ENCODE peak calls at places on chromosomes 12 and 14, in four cellular contexts. T is K562, X is GM12878, N is HepG2. Y is an unnamed sample.
A peak's percentile ranks its signal among the peaks of the same experiment; 100 is the strongest.

GRCh38 chr12:132023658-132024057 is 73.9 kb downstream of the EP400 start:
- DNase-seq in X (no peak), N (no peak), T (no peak), Y (no peak)

GRCh38 chr12:32863128-32863527 is 33.4 kb downstream of the PKP2 start:
- DNase-seq in N (no peak), X (no peak), T (no peak), Y (no peak)

GRCh38 chr14:54450535-54450934 is 9.4 kb upstream of the CNIH1 start:
- DNase-seq in T (peak; percentile 5), N (no peak), X (peak; percentile 42), Y (no peak)

GRCh38 chr14:69855180-69855817 is 23.9 kb upstream of the SMOC1 start:
- DNase-seq in T (no peak), X (no peak), N (no peak), Y (no peak)

GRCh38 chr14:99006271-99006670 is 265.7 kb downstream of the BCL11B start:
- DNase-seq in X (no peak), T (no peak), N (no peak), Y (no peak)

GRCh38 chr14:104604461-104605449 is at the start of gene TMEM179:
- DNase-seq in X (no peak), T (peak; percentile 55), N (peak; percentile 7), Y (peak; percentile 89)

GRCh38 chr12:124510301-124510970 is 57.0 kb downstream of the NCOR2 start:
- DNase-seq in T (peak; percentile 29), N (peak; percentile 42), X (no peak), Y (no peak)

GRCh38 chr14:23829736-23830474 is 123.7 kb upstream of the DHRS4 start:
- DNase-seq in T (peak; percentile 1), X (no peak), N (peak; percentile 81), Y (peak; percentile 21)

GRCh38 chr14:31582286-31582691 is 21.1 kb downstream of the NUBPL start:
- DNase-seq in X (no peak), T (no peak), N (no peak), Y (no peak)

GRCh38 chr12:57237952-57238853 is 8.7 kb downstream of the SHMT2 start:
- DNase-seq in N (no peak), X (no peak), T (peak; percentile 74), Y (no peak)

GRCh38 chr12:108832730-108833354 is 24.5 kb downstream of the SSH1 start:
- DNase-seq in T (no peak), N (no peak), X (no peak), Y (no peak)

GRCh38 chr14:101797785-101798342 is 36.4 kb downstream of the PPP2R5C start:
- DNase-seq in X (no peak), N (no peak), T (no peak), Y (no peak)
- TF ChIP-seq FOXK2 in X (no peak), N (no peak), T (no peak), Y (no peak)

GRCh38 chr14:45254771-45255170 is 1.8 kb upstream of the MIS18BP1 start:
- DNase-seq in T (no peak), X (no peak), N (no peak), Y (no peak)

GRCh38 chr14:45261209-45261608 is 8.2 kb upstream of the MIS18BP1 start:
- DNase-seq in T (no peak), X (no peak), N (no peak), Y (no peak)

GRCh38 chr14:45258805-45259204 is 5.8 kb upstream of the MIS18BP1 start:
- DNase-seq in T (no peak), N (no peak), X (no peak), Y (no peak)

GRCh38 chr14:45253754-45254300 is 825 bp upstream of the MIS18BP1 start:
- DNase-seq in N (no peak), X (no peak), T (no peak), Y (no peak)

DNA sequence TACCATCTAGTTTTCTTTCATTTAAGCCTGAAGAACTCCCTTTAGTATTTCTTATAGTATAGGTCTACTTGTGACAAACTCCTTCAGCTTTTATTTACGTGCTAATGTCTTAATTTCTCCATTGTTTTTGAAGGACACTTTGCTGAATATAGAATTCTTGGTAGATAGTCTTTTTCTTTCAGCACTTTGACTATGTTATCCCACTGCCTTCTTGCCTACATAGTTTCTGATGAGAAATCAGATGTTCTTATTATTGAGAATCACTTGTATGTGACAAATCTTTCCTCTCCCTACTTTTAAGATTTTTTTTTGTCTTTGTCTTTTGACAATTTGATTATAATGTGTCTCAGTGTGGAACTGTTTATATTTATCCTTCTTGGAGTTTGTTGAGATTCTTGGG is 5.1 kb upstream of the MIS18BP1 start:
- DNase-seq in X (no peak), N (no peak), T (no peak), Y (no peak)
- TF ChIP-seq TARDBP in X (no peak), N (no peak), T (no peak), Y (no peak)

GRCh38 chr12:89540586-89540985 is 14.7 kb upstream of the POC1B start:
- DNase-seq in N (no peak), X (no peak), T (peak; percentile 85), Y (no peak)

GRCh38 chr12:89547116-89547515 is 21.3 kb upstream of the POC1B start:
- DNase-seq in T (no peak), X (no peak), N (no peak), Y (no peak)

GRCh38 chr12:89542912-89543592 is 17.2 kb upstream of the POC1B start:
- DNase-seq in T (peak; percentile 89), N (peak; percentile 73), X (peak; percentile 38), Y (peak; percentile 77)

GRCh38 chr12:89544027-89544426 is 18.2 kb upstream of the POC1B start:
- DNase-seq in X (no peak), T (peak; percentile 38), N (no peak), Y (no peak)

DNA sequence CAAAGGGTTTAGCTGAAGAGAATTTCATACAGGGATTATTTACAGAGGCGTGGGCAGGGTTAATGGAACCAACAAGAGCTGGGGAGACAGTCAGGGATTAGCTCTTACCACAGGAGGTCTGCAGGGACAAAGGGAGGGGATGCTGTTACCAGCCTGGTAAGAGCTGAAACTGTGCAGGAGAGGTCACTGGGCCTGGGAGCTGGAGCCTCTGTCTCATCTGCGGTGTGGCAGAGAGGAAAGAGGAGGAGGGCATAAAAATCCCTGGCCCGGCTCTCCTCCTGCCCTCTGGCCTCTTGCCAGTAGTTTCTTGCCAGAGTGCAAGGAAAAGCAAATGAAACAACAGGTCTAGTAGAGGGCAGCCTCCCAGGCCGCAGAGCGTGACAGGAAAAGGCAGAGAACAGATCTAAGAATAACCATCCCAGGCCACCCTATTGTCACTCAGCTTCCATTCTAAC is 18.9 kb upstream of the POC1B start:
- DNase-seq in X (no peak), N (no peak), T (no peak), Y (no peak)
- TF ChIP-seq FOXK2 in X (no peak), N (no peak), T (no peak), Y (no peak)

GRCh38 chr12:104828015-104828414 is 130.1 kb downstream of the SLC41A2 start:
- DNase-seq in X (no peak), T (no peak), N (no peak), Y (no peak)
- TF ChIP-seq TARDBP in X (no peak), T (no peak), N (no peak), Y (no peak)

GRCh38 chr14:95486875-95487668 is 29.4 kb downstream of the SYNE3 start:
- DNase-seq in T (no peak), X (no peak), N (no peak), Y (no peak)
- TF ChIP-seq FOXK2 in T (no peak), X (no peak), N (no peak), Y (no peak)

GRCh38 chr12:121776190-121777098 is 17.0 kb downstream of the RHOF start:
- DNase-seq in N (no peak), X (no peak), T (peak; percentile 87), Y (peak; percentile 88)
- TF ChIP-seq TARDBP in N (no peak), X (peak; percentile 66), T (no peak), Y (no peak)

GRCh38 chr14:22597771-22598098 is 365 bp upstream of the ABHD4 start:
- DNase-seq in X (no peak), N (no peak), T (no peak), Y (no peak)
- TF ChIP-seq FOXK2 in X (no peak), N (no peak), T (no peak), Y (no peak)

GRCh38 chr12:42575717-42576116 is 13.8 kb downstream of the PRICKLE1 start:
- DNase-seq in X (no peak), T (no peak), N (no peak), Y (no peak)

GRCh38 chr12:42570076-42570475 is 19.5 kb downstream of the PRICKLE1 start:
- DNase-seq in X (no peak), N (no peak), T (no peak), Y (no peak)

GRCh38 chr12:42568952-42569916 is 20.3 kb downstream of the PRICKLE1 start:
- DNase-seq in X (peak; percentile 38), T (peak; percentile 61), N (peak; percentile 30), Y (no peak)

GRCh38 chr12:42571327-42572009 is 18.1 kb downstream of the PRICKLE1 start:
- DNase-seq in X (no peak), T (no peak), N (no peak), Y (no peak)

DNA sequence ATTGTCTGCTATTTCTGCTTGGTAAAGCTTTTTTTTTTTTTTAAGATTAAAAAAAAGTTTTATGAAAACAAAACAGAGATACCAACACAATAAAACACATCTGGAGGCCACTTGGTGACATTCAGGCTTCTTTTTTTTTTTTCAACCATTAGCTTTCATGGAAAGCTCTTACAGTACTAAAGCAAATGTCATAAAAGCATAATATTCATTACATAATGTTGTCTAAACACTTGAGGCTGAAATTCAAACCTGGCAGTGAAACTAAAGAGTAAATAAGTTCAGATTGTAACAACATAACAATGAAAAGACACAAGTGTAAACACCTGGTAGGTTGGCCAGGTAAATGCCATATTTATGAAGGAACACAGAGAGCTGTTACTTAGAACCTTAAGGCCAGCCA is 14.7 kb downstream of the PRICKLE1 start:
- DNase-seq in N (no peak), X (no peak), T (no peak), Y (no peak)
- TF ChIP-seq TARDBP in N (no peak), X (no peak), T (no peak), Y (no peak)

GRCh38 chr14:24843494-24843893 is 206.5 kb downstream of the STXBP6 start:
- DNase-seq in N (no peak), X (peak; percentile 13), T (no peak), Y (no peak)
- TF ChIP-seq FOXK2 in N (no peak), X (no peak), T (no peak), Y (no peak)